ENCODE peak calls at places on chromosomes 1 and 21, in four cellular contexts. Y, B, I and N are unnamed samples.

GRCh38 chr1:192954705-192955265 is 104.4 kb downstream of the UCHL5 start:
- DNase-seq in Y (no peak), B (no peak), I (no peak), N (no peak)

GRCh38 chr1:15090373-15090772 is 63.2 kb upstream of the TMEM51 start:
- DNase-seq in Y (peak; percentile 95), B (no peak), I (peak; percentile 61), N (peak; percentile 47)

GRCh38 chr1:207903053-207903452 is 7.9 kb downstream of the CD34 start:
- DNase-seq in Y (no peak), B (no peak), I (no peak), N (no peak)

GRCh38 chr1:9317591-9318331 is 25.1 kb downstream of the SPSB1 start:
- DNase-seq in Y (no peak), B (no peak), I (no peak), N (peak; percentile 46)

GRCh38 chr1:165525708-165526107 is 18.1 kb upstream of the LRRC52 start:
- DNase-seq in Y (no peak), B (no peak), I (no peak), N (no peak)

GRCh38 chr21:43600642-43601397 is 58.5 kb downstream of the HSF2BP start:
- DNase-seq in Y (no peak), B (no peak), I (no peak), N (peak; percentile 84)

GRCh38 chr1:167443757-167444156 is 74.6 kb downstream of the CD247 start:
- DNase-seq in Y (no peak), B (no peak), I (no peak), N (no peak)

GRCh38 chr1:1291611-1292441 is 11.6 kb downstream of the SCNN1D start:
- DNase-seq in Y (peak; percentile 88), B (no peak), I (no peak), N (peak; percentile 90)

GRCh38 chr1:215380566-215380965 is 186.5 kb upstream of the KCTD3 start:
- DNase-seq in Y (no peak), B (no peak), I (no peak), N (no peak)

GRCh38 chr1:158674302-158674701 is 12.2 kb downstream of the SPTA1 start:
- DNase-seq in Y (no peak), B (no peak), I (no peak), N (no peak)

GRCh38 chr1:3564921-3565831 is 46.1 kb downstream of the MEGF6 start:
- DNase-seq in Y (peak; percentile 40), B (no peak), I (no peak), N (peak; percentile 60)

GRCh38 chr1:1437033-1437903 is 1.8 kb downstream of the VWA1 start:
- DNase-seq in Y (no peak), B (no peak), I (peak; percentile 66), N (no peak)

GRCh38 chr21:43023175-43023574 is 48.8 kb downstream of the PKNOX1 start:
- DNase-seq in Y (no peak), B (no peak), I (no peak), N (no peak)

GRCh38 chr1:21361506-21361905 is 71.2 kb upstream of the ECE1 start:
- DNase-seq in Y (no peak), B (no peak), I (peak; percentile 49), N (peak; percentile 41)

GRCh38 chr1:53135735-53136114 is 6.7 kb downstream of the SLC1A7 start:
- DNase-seq in Y (peak; percentile 3), B (peak; percentile 51), I (no peak), N (no peak)

GRCh38 chr1:18055181-18055580 is 52.4 kb upstream of the IGSF21 start:
- DNase-seq in Y (no peak), B (no peak), I (no peak), N (peak; percentile 71)

GRCh38 chr1:186239211-186239610 is 135.8 kb downstream of the TPR start:
- DNase-seq in Y (no peak), B (no peak), I (no peak), N (no peak)

GRCh38 chr1:39525366-39526165 is 34.1 kb downstream of the BMP8A start:
- DNase-seq in Y (peak; percentile 40), B (no peak), I (peak; percentile 56), N (no peak)

GRCh38 chr21:34342476-34342875 is 21.3 kb upstream of the KCNE2 start:
- DNase-seq in Y (no peak), B (no peak), I (no peak), N (no peak)

GRCh38 chr1:241849345-241849695 is 1.3 kb downstream of the EXO1 start:
- DNase-seq in Y (no peak), B (no peak), I (no peak), N (no peak)

GRCh38 chr1:108592030-108592759 is 32.3 kb downstream of the EEIG2 start:
- DNase-seq in Y (no peak), B (no peak), I (no peak), N (no peak)

GRCh38 chr1:220281159-220281574 is 8.9 kb upstream of the RAB3GAP2 start:
- DNase-seq in Y (no peak), B (no peak), I (no peak), N (no peak)

GRCh38 chr1:42845193-42845592 is 1.2 kb upstream of the ZNF691 start:
- DNase-seq in Y (no peak), B (no peak), I (no peak), N (no peak)

GRCh38 chr1:31007462-31007991 is 58.0 kb downstream of the PUM1 start:
- DNase-seq in Y (no peak), B (no peak), I (no peak), N (no peak)

GRCh38 chr1:207259391-207259790 is 62.1 kb upstream of the CD55 start:
- DNase-seq in Y (no peak), B (no peak), I (no peak), N (peak; percentile 31)

GRCh38 chr1:205584732-205585131 is 47.1 kb downstream of the ELK4 start:
- DNase-seq in Y (no peak), B (no peak), I (peak; percentile 53), N (no peak)

GRCh38 chr1:152189657-152190442 is 30.8 kb upstream of the RPTN start:
- DNase-seq in Y (peak; percentile 57), B (peak; percentile 48), I (peak; percentile 83), N (peak; percentile 63)

GRCh38 chr1:235930543-235930942 is 63.8 kb upstream of the LYST start:
- DNase-seq in Y (peak; percentile 49), B (no peak), I (no peak), N (no peak)

GRCh38 chr1:110555807-110556470 is 37.0 kb upstream of the KCNA10 start:
- DNase-seq in Y (no peak), B (peak; percentile 53), I (peak; percentile 92), N (no peak)

GRCh38 chr1:65918564-65918963 is 125.9 kb downstream of the PDE4B start:
- DNase-seq in Y (no peak), B (no peak), I (no peak), N (no peak)

GRCh38 chr1:225845633-225846259 is 35.8 kb downstream of the EPHX1 start:
- DNase-seq in Y (peak; percentile 72), B (peak; percentile 61), I (peak; percentile 92), N (peak; percentile 88)

GRCh38 chr1:30759718-30760281 is 2.2 kb upstream of the LAPTM5 start:
- DNase-seq in Y (no peak), B (no peak), I (no peak), N (peak; percentile 68)

DNA sequence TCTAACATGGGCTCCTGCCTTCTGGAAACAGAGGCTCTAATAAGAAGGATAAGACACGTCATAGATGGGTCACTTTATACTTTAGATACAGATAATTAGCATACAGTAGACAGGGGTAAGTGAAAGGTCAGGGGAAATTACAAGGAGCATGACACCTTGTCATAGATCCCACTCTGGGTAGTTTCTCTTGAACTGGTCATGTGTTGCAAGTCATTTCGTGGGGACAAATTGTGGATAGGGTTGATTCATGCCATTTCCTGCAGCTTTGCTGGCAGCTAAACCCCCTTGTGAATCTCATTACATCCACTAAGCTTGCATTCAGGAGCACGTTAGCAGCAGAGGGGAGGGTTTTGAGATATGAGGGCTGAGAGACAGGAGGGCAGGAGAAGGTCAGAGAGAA is 205.7 kb upstream of the USP24 start:
- DNase-seq in Y (no peak), B (no peak), I (no peak), N (no peak)
- H3K27ac ChIP-seq in Y (no peak overlapping the region), B (no peak overlapping the region), I (no peak overlapping the region), N (no peak overlapping the region)

DNA sequence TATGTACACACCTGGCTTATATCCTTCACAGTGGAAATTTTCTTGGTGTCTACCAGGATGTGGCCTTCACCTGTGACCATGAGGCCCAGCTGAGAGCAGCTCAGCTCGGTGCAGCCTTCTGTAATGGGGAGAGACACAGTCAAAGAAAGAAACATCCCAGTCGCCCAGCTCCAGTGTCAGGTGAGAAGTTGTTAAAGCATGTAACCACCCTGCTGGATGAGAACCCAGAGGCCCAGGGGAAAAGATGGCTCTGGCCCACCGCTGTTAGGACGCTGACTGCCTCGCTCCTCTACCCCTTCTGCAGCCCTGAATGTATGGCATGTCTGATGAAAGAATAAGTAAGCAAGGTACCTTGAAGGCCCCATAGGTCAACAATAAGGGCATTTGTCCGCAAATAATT is 52.7 kb downstream of the SCCPDH start:
- DNase-seq in Y (no peak), B (no peak), I (no peak), N (no peak)
- H3K9me3 ChIP-seq in Y (no peaks in the 10 kb centered on the region), B (no peaks in the 10 kb centered on the region), I (peaks cover 2% of the 10 kb centered on the region), N (no peaks in the 10 kb centered on the region)

DNA sequence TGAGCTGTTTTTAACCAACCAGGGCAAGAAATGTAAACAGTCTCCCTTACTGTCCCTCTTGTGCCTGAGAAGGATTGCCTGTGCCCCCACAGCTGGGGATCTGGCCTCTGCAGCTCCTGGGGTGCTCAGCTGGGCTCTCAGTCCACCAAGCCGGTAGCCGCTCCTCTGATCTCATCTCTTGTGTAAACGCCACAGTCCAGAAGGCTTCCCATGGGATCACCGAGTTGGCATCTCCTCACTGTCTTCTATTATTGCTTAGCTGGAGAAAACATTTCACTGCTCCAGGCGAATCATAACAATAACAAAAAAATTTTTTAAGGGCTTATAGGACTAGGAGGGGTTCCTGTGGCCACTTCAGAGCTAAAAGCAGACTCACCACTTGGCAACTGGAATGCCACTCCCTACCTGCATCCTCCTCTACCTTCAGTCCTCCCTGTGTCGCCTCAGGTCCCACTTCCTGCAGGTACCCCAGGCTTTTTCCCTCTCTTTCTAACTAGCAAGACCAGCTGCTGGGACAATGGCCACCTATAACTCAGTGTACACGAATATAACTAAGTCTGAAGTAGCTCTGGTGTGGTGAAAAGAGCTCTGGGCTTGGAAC is 75.8 kb downstream of the ATP1A1 start:
- DNase-seq in Y (no peak), B (no peak), I (no peak), N (no peak)
- H3K27ac ChIP-seq in Y (no peak overlapping the region), B (no peak overlapping the region), I (no peak overlapping the region), N (no peak overlapping the region)

GRCh38 chr1:248373761-248374160 is 1.8 kb upstream of the OR2T6 start:
- DNase-seq in Y (no peak), B (no peak), I (no peak), N (no peak)
- H3K9me3 ChIP-seq in Y (no peaks in the 10 kb centered on the region), B (peaks cover 4% of the 10 kb centered on the region), I (peaks cover 1% of the 10 kb centered on the region), N (no peaks in the 10 kb centered on the region)

GRCh38 chr1:232225336-232226131 is 404.4 kb downstream of the SIPA1L2 start:
- DNase-seq in Y (no peak), B (no peak), I (no peak), N (no peak)
- H3K27ac ChIP-seq in Y (no peak overlapping the region), B (no peak overlapping the region), I (no peak overlapping the region), N (no peak overlapping the region)

DNA sequence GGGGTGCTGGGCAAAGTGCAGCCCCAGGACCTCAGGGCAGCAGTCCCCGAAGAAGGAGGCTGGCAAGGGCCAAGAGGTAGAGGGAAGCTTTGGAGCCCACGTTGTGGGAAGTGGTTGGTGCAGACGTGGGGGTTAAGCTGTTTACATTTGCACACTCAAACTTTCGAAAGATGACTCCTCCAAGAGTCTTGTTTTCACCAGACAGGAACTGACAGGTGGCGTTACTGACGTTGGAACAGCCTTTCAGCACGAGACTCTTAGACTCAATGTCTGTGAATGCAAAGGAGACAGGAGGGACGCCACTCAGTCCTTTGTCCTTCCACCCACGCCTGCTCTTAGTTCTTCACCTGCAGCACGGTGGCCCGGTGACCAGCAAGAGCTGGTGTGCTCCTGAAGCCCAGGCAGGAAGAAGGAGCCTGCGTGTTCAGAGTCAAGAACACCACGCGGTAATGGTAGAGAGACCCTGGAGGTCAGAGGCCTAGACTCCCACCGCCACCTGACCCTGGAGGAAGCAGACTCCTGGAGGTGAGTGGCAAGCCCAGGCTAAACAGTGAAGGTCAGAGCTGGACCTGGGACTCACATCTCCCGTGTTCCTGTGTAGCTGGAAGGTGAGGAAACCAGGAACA is 15.9 kb downstream of the LYPD8 start:
- DNase-seq in Y (no peak), B (no peak), I (no peak), N (no peak)
- H3K9me3 ChIP-seq in Y (peaks cover 5% of the 10 kb centered on the region), B (peaks cover 8% of the 10 kb centered on the region), I (no peaks in the 10 kb centered on the region), N (no peaks in the 10 kb centered on the region)